ENCODE peak calls at places on chromosomes 4 and X, in ten cellular contexts. K, U, P, T, G, X, I, B, C and O are unnamed samples.

GRCh38 chr4:147285751-147286150 is 195.1 kb upstream of the EDNRA start:
- DNase-seq in K (no peak), U (no peak), P (no peak), T (no peak), G (no peak), X (no peak), I (no peak), B (no peak), C (no peak), O (peak)

GRCh38 chrX:11632732-11633131 is 33.0 kb downstream of the ARHGAP6 start:
- DNase-seq in K (no peak), U (no peak), P (no peak), T (no peak), G (no peak), X (no peak), I (no peak), B (no peak), C (no peak), O (no peak)

GRCh38 chr4:104486702-104487101 is 8.0 kb downstream of the CXXC4 start:
- DNase-seq in K (no peak), U (no peak), P (no peak), T (no peak), G (no peak), X (no peak), I (no peak), B (no peak), C (no peak), O (no peak)

GRCh38 chrX:9597361-9598035 is 132.6 kb downstream of the TBL1X start:
- DNase-seq in K (no peak), U (no peak), P (no peak), T (no peak), G (no peak), X (no peak), I (no peak), B (no peak), C (no peak), O (no peak)

GRCh38 chr4:109462802-109463201 is 29.2 kb downstream of the SEC24B start:
- DNase-seq in K (no peak), U (no peak), P (no peak), T (no peak), G (no peak), X (no peak), I (no peak), B (no peak), C (no peak), O (no peak)

GRCh38 chrX:19017271-19017670 is 33.4 kb upstream of the PHKA2 start:
- DNase-seq in K (peak), U (peak), P (peak), T (peak), G (no peak), X (no peak), I (peak), B (peak), C (peak), O (no peak)

GRCh38 chr4:113145519-113146291 is 96.3 kb downstream of the ANK2 start:
- DNase-seq in K (no peak), U (peak), P (peak), T (peak), G (peak), X (no peak), I (no peak), B (no peak), C (no peak), O (no peak)

GRCh38 chrX:22105231-22105630 is 73.1 kb downstream of the PHEX start:
- DNase-seq in K (no peak), U (no peak), P (no peak), T (no peak), G (no peak), X (no peak), I (no peak), B (no peak), C (peak), O (no peak)

GRCh38 chr4:2352729-2353221 is 65.7 kb downstream of the ZFYVE28 start:
- DNase-seq in K (no peak), U (no peak), P (peak), T (no peak), G (no peak), X (no peak), I (no peak), B (no peak), C (no peak), O (no peak)

GRCh38 chrX:40176979-40177430 is 79.2 kb upstream of the BCOR start:
- DNase-seq in K (peak), U (no peak), P (peak), T (peak), G (peak), X (no peak), I (peak), B (no peak), C (no peak), O (no peak)

GRCh38 chr4:143335979-143336827 is 473 bp upstream of the GAB1 start:
- DNase-seq in K (peak), U (peak), P (peak), T (peak), G (peak), X (peak), I (peak), B (peak), C (peak), O (peak)

GRCh38 chr4:7210818-7211217 is 18.5 kb downstream of the SORCS2 start:
- DNase-seq in K (no peak), U (no peak), P (no peak), T (no peak), G (no peak), X (no peak), I (no peak), B (peak), C (peak), O (no peak)

GRCh38 chrX:155755706-155756337 is 125.3 kb upstream of the VAMP7 start:
- DNase-seq in K (no peak), U (no peak), P (no peak), T (no peak), G (no peak), X (no peak), I (no peak), B (no peak), C (no peak), O (no peak)

GRCh38 chr4:76457885-76458284 is 22.9 kb downstream of the SHROOM3 start:
- DNase-seq in K (no peak), U (no peak), P (peak), T (no peak), G (no peak), X (no peak), I (no peak), B (no peak), C (peak), O (no peak)

GRCh38 chr4:102783006-102783405 is 22.2 kb upstream of the MANBA start:
- DNase-seq in K (no peak), U (no peak), P (no peak), T (no peak), G (no peak), X (no peak), I (no peak), B (no peak), C (no peak), O (no peak)

GRCh38 chr4:3384391-3384770 is 57.4 kb upstream of the HGFAC start:
- DNase-seq in K (peak), U (no peak), P (no peak), T (no peak), G (no peak), X (no peak), I (no peak), B (no peak), C (no peak), O (no peak)

GRCh38 chr4:95548738-95549245 is at the start of gene UNC5C:
- DNase-seq in K (peak), U (peak), P (peak), T (peak), G (peak), X (peak), I (no peak), B (peak), C (peak), O (peak)

GRCh38 chrX:21963736-21964135 is 23.2 kb downstream of the SMS start:
- DNase-seq in K (no peak), U (no peak), P (no peak), T (no peak), G (no peak), X (no peak), I (no peak), B (no peak), C (peak), O (no peak)

GRCh38 chr4:8900588-8900987 is 28.9 kb upstream of the HMX1 start:
- DNase-seq in K (no peak), U (no peak), P (no peak), T (no peak), G (no peak), X (no peak), I (no peak), B (no peak), C (no peak), O (no peak)

GRCh38 chr4:187711586-187711985 is 284.0 kb upstream of the ZFP42 start:
- DNase-seq in K (no peak), U (no peak), P (no peak), T (no peak), G (no peak), X (no peak), I (no peak), B (no peak), C (no peak), O (no peak)

GRCh38 chr4:134343661-134344060 is 142.1 kb upstream of the PABPC4L start:
- DNase-seq in K (no peak), U (no peak), P (no peak), T (no peak), G (no peak), X (no peak), I (no peak), B (no peak), C (no peak), O (no peak)

GRCh38 chr4:168421671-168422070 is 58.6 kb downstream of the DDX60L start:
- DNase-seq in K (no peak), U (no peak), P (no peak), T (peak), G (no peak), X (no peak), I (no peak), B (peak), C (peak), O (no peak)

GRCh38 chrX:73817381-73818199 is 254.6 kb downstream of the CHIC1 start:
- DNase-seq in K (no peak), U (no peak), P (no peak), T (no peak), G (no peak), X (no peak), I (no peak), B (no peak), C (no peak), O (no peak)

GRCh38 chr4:20662851-20663250 is 37.4 kb upstream of the PACRGL start:
- DNase-seq in K (no peak), U (no peak), P (no peak), T (no peak), G (no peak), X (no peak), I (no peak), B (no peak), C (no peak), O (no peak)

GRCh38 chr4:67288964-67289363 is 256.3 kb downstream of the CENPC start:
- DNase-seq in K (no peak), U (peak), P (peak), T (peak), G (no peak), X (no peak), I (peak), B (peak), C (peak), O (no peak)

GRCh38 chr4:141133146-141134006 is at the start of gene RNF150:
- DNase-seq in K (peak), U (peak), P (peak), T (peak), G (peak), X (peak), I (peak), B (peak), C (peak), O (peak)

GRCh38 chrX:108268434-108269080 is 169.7 kb downstream of the COL4A6 start:
- DNase-seq in K (peak), U (no peak), P (no peak), T (no peak), G (no peak), X (no peak), I (no peak), B (no peak), C (no peak), O (no peak)

GRCh38 chr4:81442479-81443085 is 29.1 kb downstream of the RASGEF1B start:
- DNase-seq in K (no peak), U (no peak), P (no peak), T (no peak), G (no peak), X (no peak), I (no peak), B (no peak), C (no peak), O (no peak)

GRCh38 chrX:150405006-150405405 is 41.9 kb downstream of the MAMLD1 start:
- DNase-seq in K (no peak), U (no peak), P (no peak), T (no peak), G (no peak), X (no peak), I (no peak), B (no peak), C (no peak), O (no peak)

GRCh38 chr4:157220026-157220881 is at the start of gene GRIA2:
- DNase-seq in K (peak), U (peak), P (peak), T (peak), G (peak), X (no peak), I (peak), B (peak), C (peak), O (no peak)

GRCh38 chr4:56728512-56728911 is 47.4 kb upstream of the HOPX start:
- DNase-seq in K (peak), U (no peak), P (no peak), T (no peak), G (peak), X (peak), I (peak), B (peak), C (peak), O (peak)

GRCh38 chr4:172962564-172963353 is 205.9 kb upstream of the GALNT7 start:
- DNase-seq in K (peak), U (no peak), P (no peak), T (no peak), G (no peak), X (no peak), I (no peak), B (peak), C (no peak), O (peak)

GRCh38 chr4:42331914-42332368 is 65.3 kb upstream of the SHISA3 start:
- DNase-seq in K (no peak), U (no peak), P (no peak), T (no peak), G (no peak), X (peak), I (no peak), B (peak), C (peak), O (no peak)

GRCh38 chr4:112112590-112113170 is 32.6 kb upstream of the FAM241A start:
- DNase-seq in K (peak), U (no peak), P (no peak), T (no peak), G (no peak), X (no peak), I (peak), B (peak), C (no peak), O (no peak)

GRCh38 chr4:66266035-66266434 is 595.7 kb upstream of the EPHA5 start:
- DNase-seq in K (no peak), U (no peak), P (peak), T (no peak), G (no peak), X (no peak), I (no peak), B (no peak), C (no peak), O (no peak)

GRCh38 chrX:20681691-20682090 is 415.0 kb upstream of the RPS6KA3 start:
- DNase-seq in K (no peak), U (no peak), P (no peak), T (no peak), G (no peak), X (no peak), I (no peak), B (no peak), C (no peak), O (no peak)

DNA sequence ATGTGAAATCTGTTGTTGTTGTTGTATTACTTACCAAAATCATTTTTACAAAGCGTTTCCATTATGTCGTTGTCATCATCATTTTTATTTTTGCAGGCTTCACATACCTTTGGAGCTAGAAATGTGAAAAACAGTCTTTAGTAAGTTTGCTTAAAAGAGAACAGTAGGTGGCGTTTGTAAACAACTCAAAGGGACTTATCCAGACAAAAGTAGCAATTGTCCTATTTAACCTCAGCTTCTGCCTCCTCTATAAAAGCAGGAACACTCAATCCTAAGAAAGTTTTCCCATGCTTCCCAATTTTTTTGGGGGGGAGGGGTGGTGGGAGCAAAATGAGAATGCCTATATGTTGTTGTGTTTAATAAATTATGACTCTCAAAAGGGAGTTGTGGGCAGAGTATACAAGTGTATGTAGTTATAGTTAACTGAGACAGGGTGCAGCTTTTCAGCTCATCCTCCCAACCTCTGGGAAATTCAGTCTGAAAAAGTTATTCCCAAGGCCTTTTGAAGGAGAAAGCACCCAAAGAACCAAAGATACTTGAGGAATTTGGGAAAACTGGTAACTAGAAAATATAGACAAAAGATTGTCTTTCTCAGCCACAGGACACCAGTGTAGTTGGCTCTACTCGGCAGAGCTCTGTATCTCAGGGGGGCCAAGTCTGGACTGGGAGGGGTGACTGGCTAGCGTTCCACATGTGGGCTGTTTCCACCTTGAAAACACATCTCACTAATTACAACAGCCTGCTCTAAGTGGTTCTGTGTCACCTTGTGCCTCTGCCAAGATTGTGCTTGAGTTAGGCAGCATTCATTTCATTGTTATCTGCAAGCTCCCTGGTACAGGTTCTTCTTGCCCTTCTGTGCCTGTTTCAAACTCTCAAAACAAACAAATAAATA is 2.8 kb downstream of the SFRP2 start:
- DNase-seq in K (no peak), U (no peak), P (peak), T (no peak), G (no peak), X (no peak), I (no peak), B (peak), C (peak), O (no peak)
- TF ChIP-seq CTCF in K (no peak), U (peak), P (peak), T (no peak), G (peak), X (no peak), I (peak), B (peak), C (peak), O (no peak)

GRCh38 chrX:42680651-42681050 is 97.3 kb downstream of the PPP1R2C start:
- DNase-seq in K (peak), U (no peak), P (peak), T (peak), G (no peak), X (peak), I (no peak), B (no peak), C (peak), O (no peak)
- TF ChIP-seq CTCF in K (no peak), U (no peak), P (no peak), T (no peak), G (no peak), X (no peak), I (no peak), B (no peak), C (peak), O (no peak)

GRCh38 chr4:828641-829271 is 2.8 kb upstream of the CPLX1 start:
- DNase-seq in K (peak), U (no peak), P (peak), T (peak), G (peak), X (no peak), I (no peak), B (peak), C (peak), O (no peak)
- TF ChIP-seq CTCF in K (no peak), U (no peak), P (peak), T (no peak), G (no peak), X (no peak), I (no peak), B (no peak), C (peak), O (no peak)

GRCh38 chrX:17052210-17052609 is 105.8 kb downstream of the REPS2 start:
- DNase-seq in K (no peak), U (no peak), P (no peak), T (no peak), G (no peak), X (no peak), I (no peak), B (no peak), C (no peak), O (no peak)
- TF ChIP-seq CTCF in K (no peak), U (no peak), P (no peak), T (no peak), G (no peak), X (no peak), I (no peak), B (no peak), C (no peak), O (no peak)

DNA sequence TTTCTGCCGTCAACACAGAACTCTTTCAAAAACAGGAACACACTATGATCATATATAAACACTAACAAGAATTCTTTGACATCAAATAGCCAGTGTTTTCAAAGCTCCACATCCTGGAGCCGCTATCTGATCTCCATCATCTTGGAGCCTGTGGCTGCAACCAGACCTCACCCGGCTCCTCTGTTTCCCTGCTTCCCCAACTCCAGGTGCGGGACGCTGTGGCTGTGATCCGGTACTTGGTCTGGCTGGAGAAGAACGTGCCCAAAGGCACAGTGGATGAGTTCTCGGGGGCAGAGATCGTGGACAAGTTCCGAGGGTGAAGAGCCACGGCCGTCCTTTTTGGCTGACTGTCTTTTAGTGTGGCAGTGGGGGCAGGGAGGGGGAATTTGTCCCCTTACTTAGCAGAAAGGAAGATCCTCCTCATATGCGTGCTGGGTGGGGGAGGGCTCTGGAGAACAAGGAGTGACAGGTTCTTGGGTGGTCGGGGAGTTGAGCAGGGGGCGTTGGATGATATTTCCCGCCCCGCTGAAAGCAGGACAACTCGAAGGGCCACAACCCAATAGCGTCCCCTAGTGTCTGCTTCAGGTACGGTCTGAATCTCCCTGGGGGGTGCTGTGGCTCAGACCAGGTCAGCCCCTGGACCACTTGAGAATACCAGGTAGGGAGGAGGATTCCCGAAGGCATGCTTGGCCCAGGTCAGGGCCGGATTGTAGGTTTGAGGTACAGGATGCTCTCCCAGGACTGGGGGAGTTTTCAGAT is 15.7 kb downstream of the XPNPEP2 start:
- DNase-seq in K (no peak), U (no peak), P (peak), T (peak), G (no peak), X (no peak), I (no peak), B (no peak), C (no peak), O (no peak)
- TF ChIP-seq CTCF in K (no peak), U (peak), P (peak), T (peak), G (peak), X (no peak), I (no peak), B (no peak), C (peak), O (no peak)

GRCh38 chrX:133958997-133959688 is 26.3 kb downstream of the GPC3 start:
- DNase-seq in K (no peak), U (no peak), P (no peak), T (no peak), G (no peak), X (no peak), I (no peak), B (no peak), C (peak), O (no peak)
- TF ChIP-seq CTCF in K (no peak), U (no peak), P (no peak), T (no peak), G (peak), X (no peak), I (no peak), B (no peak), C (peak), O (no peak)

GRCh38 chr4:142314183-142314582 is 531.9 kb downstream of the INPP4B start:
- DNase-seq in K (no peak), U (no peak), P (no peak), T (no peak), G (no peak), X (no peak), I (no peak), B (no peak), C (no peak), O (no peak)
- TF ChIP-seq CTCF in K (no peak), U (no peak), P (no peak), T (no peak), G (no peak), X (no peak), I (no peak), B (no peak), C (no peak), O (no peak)